ENCODE peak calls at places on chromosomes 12 and 14, in six cellular contexts. X, T, Q, H, C and J are unnamed samples.

GRCh38 chr12:123571343-123571813 is 13.0 kb upstream of the TMED2 start:
- DNase-seq in X (peak; percentile 48), T (no peak), Q (peak; percentile 54), H (peak; percentile 57), C (peak; percentile 25), J (peak; percentile 48)

GRCh38 chr14:24179961-24180726 is 8.3 kb downstream of the REC8 start:
- DNase-seq in X (no peak), T (no peak), Q (no peak), H (no peak), C (no peak), J (no peak)

GRCh38 chr14:85079842-85080741 is 449.9 kb upstream of the FLRT2 start:
- DNase-seq in X (no peak), T (no peak), Q (peak; percentile 14), H (no peak), C (no peak), J (no peak)

GRCh38 chr12:48640854-48641253 is 41.2 kb downstream of the KANSL2 start:
- DNase-seq in X (no peak), T (no peak), Q (no peak), H (no peak), C (no peak), J (no peak)

GRCh38 chr12:109450980-109451379 is 26.1 kb downstream of the KCTD10 start:
- DNase-seq in X (no peak), T (no peak), Q (no peak), H (no peak), C (no peak), J (no peak)

GRCh38 chr14:53367631-53368030 is 214.5 kb upstream of the DDHD1 start:
- DNase-seq in X (no peak), T (no peak), Q (no peak), H (no peak), C (no peak), J (no peak)

GRCh38 chr12:117035287-117035686 is 63.9 kb downstream of the TESC start:
- DNase-seq in X (no peak), T (no peak), Q (no peak), H (no peak), C (no peak), J (no peak)

GRCh38 chr14:52730708-52731111 is 744 bp downstream of the STYX start:
- DNase-seq in X (no peak), T (no peak), Q (no peak), H (peak; percentile 17), C (peak; percentile 42), J (no peak)

GRCh38 chr12:27412047-27412446 is 34.5 kb upstream of the SMCO2 start:
- DNase-seq in X (no peak), T (no peak), Q (no peak), H (no peak), C (no peak), J (no peak)

GRCh38 chr14:70188608-70189540 is at the start of gene SLC8A3:
- DNase-seq in X (peak; percentile 73), T (peak; percentile 53), Q (peak; percentile 38), H (no peak), C (peak; percentile 22), J (peak; percentile 52)

GRCh38 chr14:89641495-89642162 is 224.6 kb upstream of the FOXN3 start:
- DNase-seq in X (no peak), T (no peak), Q (peak; percentile 32), H (no peak), C (no peak), J (peak; percentile 17)

DNA sequence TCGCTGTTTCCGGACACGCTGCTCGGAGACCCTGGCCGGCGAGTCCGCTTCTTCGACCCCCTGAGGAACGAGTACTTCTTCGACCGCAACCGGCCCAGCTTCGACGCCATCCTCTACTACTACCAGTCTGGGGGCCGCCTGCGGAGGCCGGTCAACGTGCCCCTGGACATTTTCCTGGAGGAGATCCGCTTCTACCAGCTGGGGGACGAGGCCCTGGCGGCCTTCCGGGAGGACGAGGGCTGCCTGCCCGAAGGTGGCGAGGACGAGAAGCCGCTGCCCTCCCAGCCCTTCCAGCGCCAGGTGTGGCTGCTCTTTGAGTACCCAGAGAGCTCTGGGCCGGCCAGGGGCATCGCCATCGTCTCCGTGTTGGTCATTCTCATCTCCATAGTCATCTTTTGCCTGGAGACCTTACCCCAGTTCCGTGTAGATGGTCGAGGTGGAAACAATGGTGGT is 90.0 kb downstream of the GALNT8 start:
- DNase-seq in X (peak; percentile 69), T (no peak), Q (no peak), H (no peak), C (no peak), J (no peak)
- H3K4me3 ChIP-seq in X (peak overlapping the region; percentile 48), T (peak overlapping the region; percentile 56), Q (no peak overlapping the region), H (peak overlapping the region; percentile 37), C (no peak overlapping the region), J (no peak overlapping the region)

GRCh38 chr14:104396682-104397470 is 182.7 kb upstream of the C14orf180 start:
- DNase-seq in X (no peak), T (no peak), Q (no peak), H (no peak), C (no peak), J (no peak)
- H3K9me3 ChIP-seq in X (peaks cover 9% of the 10 kb centered on the region), T (no peaks in the 10 kb centered on the region), Q (no peaks in the 10 kb centered on the region), H (peaks cover 10% of the 10 kb centered on the region), C (no peaks in the 10 kb centered on the region), J (no peaks in the 10 kb centered on the region)

GRCh38 chr12:106581543-106582263 is 1.1 kb upstream of the RFX4 start:
- DNase-seq in X (peak; percentile 84), T (peak; percentile 70), Q (peak; percentile 19), H (no peak), C (no peak), J (no peak)

GRCh38 chr12:106582661-106583577 is at the start of gene RFX4:
- DNase-seq in X (peak; percentile 77), T (peak; percentile 76), Q (no peak), H (no peak), C (no peak), J (no peak)

GRCh38 chr12:106583578-106584103 is 837 bp downstream of the RFX4 start:
- DNase-seq in X (peak; percentile 86), T (peak; percentile 56), Q (no peak), H (no peak), C (no peak), J (no peak)

GRCh38 chr12:106580671-106581508 is 1.9 kb upstream of the RFX4 start:
- DNase-seq in X (peak; percentile 55), T (no peak), Q (peak; percentile 40), H (no peak), C (no peak), J (no peak)

GRCh38 chr12:106582264-106582591 is 576 bp upstream of the RFX4 start:
- DNase-seq in X (peak; percentile 69), T (peak; percentile 33), Q (no peak), H (no peak), C (no peak), J (no peak)
- H3K4me3 ChIP-seq in X (peak overlapping the region; percentile 12), T (peak overlapping the region; percentile 44), Q (no peak overlapping the region), H (peak overlapping the region; percentile 10), C (no peak overlapping the region), J (no peak overlapping the region)

DNA sequence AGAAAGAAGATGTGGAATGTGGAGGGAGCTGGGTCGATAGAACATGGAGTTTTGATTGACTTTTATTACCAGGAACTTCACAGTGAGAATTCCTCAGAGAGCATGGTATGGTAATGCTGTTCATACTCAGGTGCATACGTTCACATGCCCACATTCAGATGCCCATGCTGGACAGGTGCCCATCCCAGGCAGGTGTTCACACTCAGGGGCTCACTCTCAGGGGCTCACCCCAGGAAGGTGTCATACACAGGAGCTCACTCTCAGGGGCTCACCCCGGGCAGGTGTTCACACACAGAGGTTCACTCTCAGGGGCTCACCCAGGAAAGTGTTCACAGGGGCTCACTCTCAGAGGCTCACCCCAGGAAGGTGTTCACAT is 360.0 kb upstream of the SFSWAP start:
- DNase-seq in X (no peak), T (no peak), Q (no peak), H (no peak), C (no peak), J (no peak)
- H3K9me3 ChIP-seq in X (no peaks in the 10 kb centered on the region), T (no peaks in the 10 kb centered on the region), Q (no peaks in the 10 kb centered on the region), H (no peaks in the 10 kb centered on the region), C (no peaks in the 10 kb centered on the region), J (peaks cover 5% of the 10 kb centered on the region)

GRCh38 chr12:121858662-121859572 is at the start of gene HPD:
- DNase-seq in X (no peak), T (no peak), Q (peak; percentile 81), H (peak; percentile 77), C (peak; percentile 46), J (peak; percentile 43)
- H3K4me3 ChIP-seq in X (no peak within 1 kb of the TSS), T (no peak within 1 kb of the TSS), Q (no peak within 1 kb of the TSS), H (no peak within 1 kb of the TSS), C (no peak within 1 kb of the TSS), J (no peak within 1 kb of the TSS)

GRCh38 chr12:34336619-34337465 is 314.5 kb downstream of the ALG10 start:
- DNase-seq in X (no peak), T (no peak), Q (no peak), H (no peak), C (no peak), J (no peak)

GRCh38 chr12:34334953-34335743 is 312.9 kb downstream of the ALG10 start:
- DNase-seq in X (no peak), T (no peak), Q (no peak), H (no peak), C (no peak), J (no peak)

GRCh38 chr12:34334538-34334937 is 312.2 kb downstream of the ALG10 start:
- DNase-seq in X (no peak), T (no peak), Q (no peak), H (no peak), C (no peak), J (no peak)

GRCh38 chr12:34335819-34336262 is 313.5 kb downstream of the ALG10 start:
- DNase-seq in X (no peak), T (no peak), Q (no peak), H (no peak), C (no peak), J (peak; percentile 36)

GRCh38 chr12:34333337-34333736 is 311.0 kb downstream of the ALG10 start:
- DNase-seq in X (no peak), T (no peak), Q (no peak), H (no peak), C (no peak), J (no peak)
- H3K9me3 ChIP-seq in X (peaks cover 62% of the 10 kb centered on the region), T (no peaks in the 10 kb centered on the region), Q (no peaks in the 10 kb centered on the region), H (no peaks in the 10 kb centered on the region), C (no peaks in the 10 kb centered on the region), J (peaks cover 5% of the 10 kb centered on the region)

GRCh38 chr12:57090924-57091632 is 2.2 kb downstream of the NAB2 start:
- DNase-seq in X (no peak), T (no peak), Q (no peak), H (no peak), C (no peak), J (no peak)
- H3K4me3 ChIP-seq in X (no peak overlapping the region), T (peak overlapping the region; percentile 92), Q (no peak overlapping the region), H (no peak overlapping the region), C (peak overlapping the region; percentile 78), J (peak overlapping the region; percentile 97)

GRCh38 chr14:61374284-61374683 is 52.9 kb downstream of the PRKCH start:
- DNase-seq in X (no peak), T (no peak), Q (no peak), H (no peak), C (no peak), J (no peak)
- H3K9me3 ChIP-seq in X (peaks cover 30% of the 10 kb centered on the region), T (no peaks in the 10 kb centered on the region), Q (no peaks in the 10 kb centered on the region), H (no peaks in the 10 kb centered on the region), C (no peaks in the 10 kb centered on the region), J (peaks cover 19% of the 10 kb centered on the region)

GRCh38 chr12:46679754-46680153 is 146.0 kb downstream of the SLC38A4 start:
- DNase-seq in X (no peak), T (no peak), Q (no peak), H (no peak), C (no peak), J (no peak)
- H3K4me3 ChIP-seq in X (no peak overlapping the region), T (no peak overlapping the region), Q (no peak overlapping the region), H (no peak overlapping the region), C (no peak overlapping the region), J (no peak overlapping the region)